ENCODE peak calls at places on chromosomes 7 and 10, in six cellular contexts. One of them, this sample, is unnamed.

GRCh38 chr7:78013368-78013767 is 214.8 kb downstream of the PHTF2 start:
- DNase-seq in IMR-90: no peak
- DNase-seq in H9: no peak
- DNase-seq in H1: no peak
- DNase-seq in neuronal stem cell: no peak
- DNase-seq in mesenchymal stem cell: no peak
- DNase-seq in this sample: no peak

GRCh38 chr10:119588071-119588470 is 8.7 kb downstream of the TIAL1 start:
- DNase-seq in IMR-90: no peak
- DNase-seq in H9: no peak
- DNase-seq in H1: no peak
- DNase-seq in neuronal stem cell: no peak
- DNase-seq in mesenchymal stem cell: no peak
- DNase-seq in this sample: no peak

GRCh38 chr10:95759233-95759826 is 3.4 kb downstream of the ENTPD1 start:
- DNase-seq in IMR-90: no peak
- DNase-seq in H9: no peak
- DNase-seq in H1: no peak
- DNase-seq in neuronal stem cell: no peak
- DNase-seq in mesenchymal stem cell: no peak
- DNase-seq in this sample: no peak

GRCh38 chr7:83210459-83210858 is 47.8 kb upstream of the PCLO start:
- DNase-seq in IMR-90: no peak
- DNase-seq in H9: no peak
- DNase-seq in H1: no peak
- DNase-seq in neuronal stem cell: no peak
- DNase-seq in mesenchymal stem cell: no peak
- DNase-seq in this sample: no peak

GRCh38 chr7:150897502-150898474 is 45.5 kb downstream of the AOC1 start:
- DNase-seq in IMR-90: no peak
- DNase-seq in H9: no peak
- DNase-seq in H1: no peak
- DNase-seq in neuronal stem cell: no peak
- DNase-seq in mesenchymal stem cell: no peak
- DNase-seq in this sample: no peak

GRCh38 chr10:114767589-114768393 is 53.8 kb upstream of the FHIP2A start:
- DNase-seq in IMR-90: peak; percentile 28
- DNase-seq in H9: peak; percentile 67
- DNase-seq in H1: no peak
- DNase-seq in neuronal stem cell: no peak
- DNase-seq in mesenchymal stem cell: no peak
- DNase-seq in this sample: peak; percentile 38

GRCh38 chr7:23020742-23021401 is 6.9 kb upstream of the HYCC1 start:
- DNase-seq in IMR-90: peak; percentile 88
- DNase-seq in H9: no peak
- DNase-seq in H1: no peak
- DNase-seq in neuronal stem cell: no peak
- DNase-seq in mesenchymal stem cell: peak; percentile 70
- DNase-seq in this sample: no peak

GRCh38 chr7:99121496-99122021 is 22.3 kb downstream of the SMURF1 start:
- DNase-seq in IMR-90: peak; percentile 58
- DNase-seq in H9: no peak
- DNase-seq in H1: no peak
- DNase-seq in neuronal stem cell: no peak
- DNase-seq in mesenchymal stem cell: peak; percentile 66
- DNase-seq in this sample: no peak

GRCh38 chr7:129557686-129558481 is 53.6 kb upstream of the NRF1 start:
- DNase-seq in IMR-90: no peak
- DNase-seq in H9: peak; percentile 77
- DNase-seq in H1: no peak
- DNase-seq in neuronal stem cell: no peak
- DNase-seq in mesenchymal stem cell: no peak
- DNase-seq in this sample: no peak

GRCh38 chr7:71409550-71410157 is 277.7 kb downstream of the GALNT17 start:
- DNase-seq in IMR-90: no peak
- DNase-seq in H9: no peak
- DNase-seq in H1: no peak
- DNase-seq in neuronal stem cell: no peak
- DNase-seq in mesenchymal stem cell: no peak
- DNase-seq in this sample: no peak

GRCh38 chr7:71408276-71408675 is 276.3 kb downstream of the GALNT17 start:
- DNase-seq in IMR-90: no peak
- DNase-seq in H9: no peak
- DNase-seq in H1: no peak
- DNase-seq in neuronal stem cell: no peak
- DNase-seq in mesenchymal stem cell: no peak
- DNase-seq in this sample: no peak

GRCh38 chr7:71402684-71403083 is 270.7 kb downstream of the GALNT17 start:
- DNase-seq in IMR-90: no peak
- DNase-seq in H9: no peak
- DNase-seq in H1: no peak
- DNase-seq in neuronal stem cell: no peak
- DNase-seq in mesenchymal stem cell: no peak
- DNase-seq in this sample: no peak

GRCh38 chr7:71404701-71405345 is 272.9 kb downstream of the GALNT17 start:
- DNase-seq in IMR-90: no peak
- DNase-seq in H9: no peak
- DNase-seq in H1: no peak
- DNase-seq in neuronal stem cell: no peak
- DNase-seq in mesenchymal stem cell: no peak
- DNase-seq in this sample: no peak
- H2BK5ac ChIP-seq in IMR-90: no peak overlapping the region
- H2BK5ac ChIP-seq in H9: no peak overlapping the region
- H2BK5ac ChIP-seq in H1: no peak overlapping the region
- H2BK5ac ChIP-seq in neuronal stem cell: no peak overlapping the region
- H2BK5ac ChIP-seq in mesenchymal stem cell: no peak overlapping the region
- H2BK5ac ChIP-seq in this sample: no peak overlapping the region

GRCh38 chr7:7650682-7651206 is 10.2 kb downstream of the UMAD1 start:
- DNase-seq in IMR-90: no peak
- DNase-seq in H9: no peak
- DNase-seq in H1: no peak
- DNase-seq in neuronal stem cell: no peak
- DNase-seq in mesenchymal stem cell: no peak
- DNase-seq in this sample: no peak

GRCh38 chr7:7653568-7654187 is 13.1 kb downstream of the UMAD1 start:
- DNase-seq in IMR-90: no peak
- DNase-seq in H9: peak; percentile 66
- DNase-seq in H1: no peak
- DNase-seq in neuronal stem cell: peak; percentile 18
- DNase-seq in mesenchymal stem cell: peak; percentile 26
- DNase-seq in this sample: peak; percentile 33

GRCh38 chr7:7654964-7655363 is 14.4 kb downstream of the UMAD1 start:
- DNase-seq in IMR-90: no peak
- DNase-seq in H9: no peak
- DNase-seq in H1: no peak
- DNase-seq in neuronal stem cell: no peak
- DNase-seq in mesenchymal stem cell: no peak
- DNase-seq in this sample: no peak

GRCh38 chr7:7653140-7653539 is 12.6 kb downstream of the UMAD1 start:
- DNase-seq in IMR-90: no peak
- DNase-seq in H9: no peak
- DNase-seq in H1: no peak
- DNase-seq in neuronal stem cell: no peak
- DNase-seq in mesenchymal stem cell: no peak
- DNase-seq in this sample: no peak

GRCh38 chr7:7651479-7651878 is 10.9 kb downstream of the UMAD1 start:
- DNase-seq in IMR-90: no peak
- DNase-seq in H9: no peak
- DNase-seq in H1: no peak
- DNase-seq in neuronal stem cell: no peak
- DNase-seq in mesenchymal stem cell: no peak
- DNase-seq in this sample: no peak
- H2AFZ ChIP-seq in IMR-90: no peak overlapping the region
- H2AFZ ChIP-seq in H9: no peak overlapping the region
- H2AFZ ChIP-seq in H1: no peak overlapping the region
- H2AFZ ChIP-seq in neuronal stem cell: no peak overlapping the region
- H2AFZ ChIP-seq in mesenchymal stem cell: no peak overlapping the region
- H2AFZ ChIP-seq in this sample: no peak overlapping the region

GRCh38 chr10:105269689-105270088 is 628.6 kb downstream of the SORCS3 start:
- DNase-seq in IMR-90: no peak
- DNase-seq in H9: no peak
- DNase-seq in H1: no peak
- DNase-seq in neuronal stem cell: no peak
- DNase-seq in mesenchymal stem cell: no peak
- DNase-seq in this sample: no peak
- H3K27me3 ChIP-seq in IMR-90: no peaks in the 10 kb centered on the region
- H3K27me3 ChIP-seq in H9: no peaks in the 10 kb centered on the region
- H3K27me3 ChIP-seq in H1: no peaks in the 10 kb centered on the region
- H3K27me3 ChIP-seq in neuronal stem cell: no peaks in the 10 kb centered on the region
- H3K27me3 ChIP-seq in mesenchymal stem cell: no peaks in the 10 kb centered on the region
- H3K27me3 ChIP-seq in this sample: no peaks in the 10 kb centered on the region

GRCh38 chr7:1231214-1232102 is 1.2 kb upstream of the UNCX start:
- DNase-seq in IMR-90: no peak
- DNase-seq in H9: peak; percentile 71
- DNase-seq in H1: no peak
- DNase-seq in neuronal stem cell: no peak
- DNase-seq in mesenchymal stem cell: no peak
- DNase-seq in this sample: no peak
- H2BK5ac ChIP-seq in IMR-90: no peak overlapping the region
- H2BK5ac ChIP-seq in H9: no peak overlapping the region
- H2BK5ac ChIP-seq in H1: no peak overlapping the region
- H2BK5ac ChIP-seq in neuronal stem cell: no peak overlapping the region
- H2BK5ac ChIP-seq in mesenchymal stem cell: no peak overlapping the region
- H2BK5ac ChIP-seq in this sample: no peak overlapping the region

GRCh38 chr7:50283206-50283605 is 21.3 kb upstream of the IKZF1 start:
- DNase-seq in IMR-90: no peak
- DNase-seq in H9: no peak
- DNase-seq in H1: no peak
- DNase-seq in neuronal stem cell: no peak
- DNase-seq in mesenchymal stem cell: no peak
- DNase-seq in this sample: no peak

GRCh38 chr7:50285259-50285658 is 19.3 kb upstream of the IKZF1 start:
- DNase-seq in IMR-90: no peak
- DNase-seq in H9: no peak
- DNase-seq in H1: no peak
- DNase-seq in neuronal stem cell: no peak
- DNase-seq in mesenchymal stem cell: no peak
- DNase-seq in this sample: no peak

GRCh38 chr7:50278120-50278519 is 26.4 kb upstream of the IKZF1 start:
- DNase-seq in IMR-90: no peak
- DNase-seq in H9: no peak
- DNase-seq in H1: no peak
- DNase-seq in neuronal stem cell: no peak
- DNase-seq in mesenchymal stem cell: no peak
- DNase-seq in this sample: no peak

GRCh38 chr7:50284296-50284695 is 20.2 kb upstream of the IKZF1 start:
- DNase-seq in IMR-90: no peak
- DNase-seq in H9: no peak
- DNase-seq in H1: no peak
- DNase-seq in neuronal stem cell: no peak
- DNase-seq in mesenchymal stem cell: no peak
- DNase-seq in this sample: no peak

GRCh38 chr7:50281680-50282445 is 22.7 kb upstream of the IKZF1 start:
- DNase-seq in IMR-90: no peak
- DNase-seq in H9: no peak
- DNase-seq in H1: no peak
- DNase-seq in neuronal stem cell: no peak
- DNase-seq in mesenchymal stem cell: no peak
- DNase-seq in this sample: peak; percentile 18
- H2AFZ ChIP-seq in IMR-90: peak overlapping the region; percentile 32
- H2AFZ ChIP-seq in H9: no peak overlapping the region
- H2AFZ ChIP-seq in H1: no peak overlapping the region
- H2AFZ ChIP-seq in neuronal stem cell: no peak overlapping the region
- H2AFZ ChIP-seq in mesenchymal stem cell: no peak overlapping the region
- H2AFZ ChIP-seq in this sample: no peak overlapping the region

GRCh38 chr10:1300218-1300617 is 244.0 kb downstream of the WDR37 start:
- DNase-seq in IMR-90: no peak
- DNase-seq in H9: no peak
- DNase-seq in H1: no peak
- DNase-seq in neuronal stem cell: no peak
- DNase-seq in mesenchymal stem cell: no peak
- DNase-seq in this sample: no peak

GRCh38 chr10:1294748-1295147 is 238.6 kb downstream of the WDR37 start:
- DNase-seq in IMR-90: no peak
- DNase-seq in H9: no peak
- DNase-seq in H1: no peak
- DNase-seq in neuronal stem cell: no peak
- DNase-seq in mesenchymal stem cell: no peak
- DNase-seq in this sample: no peak

GRCh38 chr10:1295756-1296480 is 239.7 kb downstream of the WDR37 start:
- DNase-seq in IMR-90: no peak
- DNase-seq in H9: no peak
- DNase-seq in H1: no peak
- DNase-seq in neuronal stem cell: no peak
- DNase-seq in mesenchymal stem cell: no peak
- DNase-seq in this sample: no peak

GRCh38 chr10:1299041-1299726 is 243.0 kb downstream of the WDR37 start:
- DNase-seq in IMR-90: no peak
- DNase-seq in H9: no peak
- DNase-seq in H1: no peak
- DNase-seq in neuronal stem cell: no peak
- DNase-seq in mesenchymal stem cell: no peak
- DNase-seq in this sample: no peak

DNA sequence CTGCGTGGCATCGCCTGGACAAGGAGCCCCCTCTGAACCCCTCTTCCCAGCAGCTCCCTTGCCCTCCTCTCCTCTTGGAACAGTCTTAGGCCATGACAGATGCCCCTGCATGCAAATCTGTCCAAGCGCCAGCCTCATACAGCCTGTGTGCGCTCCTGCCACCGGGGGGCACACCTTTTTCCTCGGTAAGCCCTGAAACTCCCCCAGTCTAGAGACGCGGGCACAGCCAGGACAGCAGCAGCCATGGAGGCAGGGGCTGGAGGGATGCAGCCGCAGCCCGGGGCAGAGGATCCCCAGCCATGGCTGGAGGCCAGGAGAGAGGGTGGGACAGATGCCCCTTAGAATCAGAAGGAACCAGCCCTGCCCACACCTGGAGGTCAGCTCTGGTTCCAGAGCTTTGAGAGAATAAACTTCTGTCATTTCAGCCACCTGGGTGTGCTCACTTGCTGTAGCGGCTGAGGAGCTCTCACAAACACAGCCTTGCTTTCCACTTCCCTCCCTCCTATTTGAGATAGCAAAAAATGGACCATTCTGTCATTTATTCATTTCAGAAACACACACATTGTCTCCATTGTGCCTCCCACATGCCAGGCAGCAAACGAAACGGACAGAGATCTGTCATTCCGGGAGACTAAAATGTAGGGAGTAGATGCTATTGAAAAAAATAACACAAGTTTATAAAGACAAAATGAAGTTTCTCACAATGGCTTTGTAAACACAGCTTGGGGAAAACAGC is 241.5 kb downstream of the WDR37 start:
- DNase-seq in IMR-90: no peak
- DNase-seq in H9: peak; percentile 73
- DNase-seq in H1: peak; percentile 25
- DNase-seq in neuronal stem cell: no peak
- DNase-seq in mesenchymal stem cell: no peak
- DNase-seq in this sample: no peak
- H3K27me3 ChIP-seq in IMR-90: no peaks in the 10 kb centered on the region
- H3K27me3 ChIP-seq in H9: no peaks in the 10 kb centered on the region
- H3K27me3 ChIP-seq in H1: no peaks in the 10 kb centered on the region
- H3K27me3 ChIP-seq in neuronal stem cell: no peaks in the 10 kb centered on the region
- H3K27me3 ChIP-seq in mesenchymal stem cell: peaks cover 8% of the 10 kb centered on the region
- H3K27me3 ChIP-seq in this sample: no peaks in the 10 kb centered on the region

This sample was measured in trophoblast cell.